ENCODE peak calls at places on chromosomes 13 and 19, in eight cellular contexts. One of them, this sample, is unnamed.

GRCh38 chr13:80469105-80469840 is 128.3 kb upstream of the SPRY2 start:
- DNase-seq in chondrocyte: no peak
- DNase-seq in HFFc6: no peak
- DNase-seq in natural killer cell treated with Interleukin-12 subunit alpha and Interleukin-12 subunit beta and Interleukin-15 and Interleukin-18, amount 100 ng/mL, for 72 hours: no peak
- DNase-seq in GM23248: no peak
- DNase-seq in RPMI8226: no peak
- DNase-seq in nucleus accumbens: no peak
- DNase-seq in amygdala: no peak
- DNase-seq in this sample: no peak

GRCh38 chr13:101291647-101292515 is 124.4 kb downstream of the NALCN start:
- DNase-seq in natural killer cell treated with Interleukin-12 subunit alpha and Interleukin-12 subunit beta and Interleukin-15 and Interleukin-18, amount 100 ng/mL, for 72 hours: no peak
- DNase-seq in GM23248: no peak
- DNase-seq in amygdala: no peak
- DNase-seq in nucleus accumbens: no peak
- DNase-seq in RPMI8226: no peak
- DNase-seq in HFFc6: no peak
- DNase-seq in chondrocyte: no peak
- DNase-seq in this sample: peak; percentile 18

GRCh38 chr13:73158851-73159250 is 100.0 kb downstream of the KLF5 start:
- DNase-seq in nucleus accumbens: no peak
- DNase-seq in amygdala: no peak
- DNase-seq in GM23248: peak; percentile 80
- DNase-seq in RPMI8226: no peak
- DNase-seq in chondrocyte: no peak
- DNase-seq in natural killer cell treated with Interleukin-12 subunit alpha and Interleukin-12 subunit beta and Interleukin-15 and Interleukin-18, amount 100 ng/mL, for 72 hours: no peak
- DNase-seq in HFFc6: peak; percentile 80
- DNase-seq in this sample: no peak

GRCh38 chr13:111371211-111371610 is 50.8 kb downstream of the TEX29 start:
- DNase-seq in HFFc6: peak; percentile 13
- DNase-seq in GM23248: peak; percentile 52
- DNase-seq in nucleus accumbens: no peak
- DNase-seq in chondrocyte: no peak
- DNase-seq in RPMI8226: no peak
- DNase-seq in amygdala: no peak
- DNase-seq in natural killer cell treated with Interleukin-12 subunit alpha and Interleukin-12 subunit beta and Interleukin-15 and Interleukin-18, amount 100 ng/mL, for 72 hours: no peak
- DNase-seq in this sample: peak; percentile 1

GRCh38 chr19:38035515-38036495 is 128.8 kb downstream of the SIPA1L3 start:
- DNase-seq in natural killer cell treated with Interleukin-12 subunit alpha and Interleukin-12 subunit beta and Interleukin-15 and Interleukin-18, amount 100 ng/mL, for 72 hours: no peak
- DNase-seq in GM23248: peak; percentile 73
- DNase-seq in chondrocyte: no peak
- DNase-seq in RPMI8226: no peak
- DNase-seq in HFFc6: peak; percentile 77
- DNase-seq in amygdala: no peak
- DNase-seq in nucleus accumbens: no peak
- DNase-seq in this sample: no peak

GRCh38 chr13:83667606-83668005 is 214.7 kb downstream of the SLITRK1 start:
- DNase-seq in amygdala: no peak
- DNase-seq in chondrocyte: no peak
- DNase-seq in natural killer cell treated with Interleukin-12 subunit alpha and Interleukin-12 subunit beta and Interleukin-15 and Interleukin-18, amount 100 ng/mL, for 72 hours: no peak
- DNase-seq in HFFc6: no peak
- DNase-seq in nucleus accumbens: no peak
- DNase-seq in GM23248: no peak
- DNase-seq in RPMI8226: no peak
- DNase-seq in this sample: no peak

GRCh38 chr13:21336609-21337008 is 122.5 kb downstream of the ZDHHC20 start:
- DNase-seq in chondrocyte: no peak
- DNase-seq in GM23248: peak; percentile 17
- DNase-seq in nucleus accumbens: no peak
- DNase-seq in HFFc6: no peak
- DNase-seq in natural killer cell treated with Interleukin-12 subunit alpha and Interleukin-12 subunit beta and Interleukin-15 and Interleukin-18, amount 100 ng/mL, for 72 hours: no peak
- DNase-seq in amygdala: no peak
- DNase-seq in RPMI8226: no peak
- DNase-seq in this sample: no peak

GRCh38 chr13:110520431-110521295 is 40.9 kb downstream of the RAB20 start:
- DNase-seq in natural killer cell treated with Interleukin-12 subunit alpha and Interleukin-12 subunit beta and Interleukin-15 and Interleukin-18, amount 100 ng/mL, for 72 hours: no peak
- DNase-seq in RPMI8226: no peak
- DNase-seq in HFFc6: no peak
- DNase-seq in amygdala: peak; percentile 46
- DNase-seq in chondrocyte: no peak
- DNase-seq in nucleus accumbens: peak; percentile 76
- DNase-seq in GM23248: peak; percentile 85
- DNase-seq in this sample: peak; percentile 62

GRCh38 chr13:99981115-99982020 is at the start of gene ZIC2:
- DNase-seq in HFFc6: peak; percentile 11
- DNase-seq in natural killer cell treated with Interleukin-12 subunit alpha and Interleukin-12 subunit beta and Interleukin-15 and Interleukin-18, amount 100 ng/mL, for 72 hours: no peak
- DNase-seq in chondrocyte: peak; percentile 95
- DNase-seq in RPMI8226: peak; percentile 64
- DNase-seq in nucleus accumbens: no peak
- DNase-seq in amygdala: no peak
- DNase-seq in GM23248: peak; percentile 63
- DNase-seq in this sample: peak; percentile 61

This sample was measured in trophoblast cell.